ENCODE peak calls at places on chromosomes 4 and X, in ten cellular contexts. C, W, K, U, J, Z, S, Q, M and V are unnamed samples.

GRCh38 chr4:80963051-80963450 is 67.5 kb upstream of the BMP3 start:
- DNase-seq in W (no peak), Z (no peak), J (peak; percentile 18), Q (no peak), S (no peak), M (no peak), K (peak; percentile 17), C (no peak), U (no peak), V (no peak)

GRCh38 chr4:103329642-103330041 is 131.5 kb upstream of the CENPE start:
- DNase-seq in J (no peak), K (no peak), M (no peak), U (no peak), Z (no peak), W (no peak), Q (no peak), S (no peak), C (no peak), V (no peak)

GRCh38 chr4:65502151-65502691 is 168.1 kb downstream of the EPHA5 start:
- DNase-seq in Z (no peak), M (no peak), U (no peak), W (no peak), S (no peak), C (no peak), J (peak; percentile 92), K (peak; percentile 25), Q (no peak), V (no peak)

GRCh38 chr4:22801391-22801790 is 108.7 kb downstream of the GBA3 start:
- DNase-seq in W (no peak), Q (no peak), Z (no peak), M (no peak), C (no peak), K (no peak), U (no peak), S (no peak), J (no peak), V (no peak)

GRCh38 chr4:22514431-22514830 is 1.4 kb downstream of the ADGRA3 start:
- DNase-seq in C (no peak), K (no peak), M (no peak), W (no peak), U (no peak), Q (no peak), Z (no peak), J (no peak), S (no peak), V (no peak)

GRCh38 chrX:26192204-26192603 is at the start of gene MAGEB6:
- DNase-seq in S (no peak), W (no peak), C (no peak), Z (no peak), K (no peak), U (no peak), J (no peak), M (no peak), Q (no peak), V (no peak)

GRCh38 chrX:129593137-129593536 is 53.1 kb downstream of the OCRL start:
- DNase-seq in U (no peak), M (no peak), J (peak; percentile 23), S (no peak), W (no peak), K (no peak), Z (no peak), Q (no peak), C (no peak), V (no peak)

GRCh38 chr4:2964077-2964471 is 703 bp downstream of the GRK4 start:
- DNase-seq in W (no peak), J (no peak), K (no peak), C (no peak), M (no peak), Z (no peak), Q (no peak), U (no peak), S (no peak), V (no peak)

GRCh38 chrX:13285229-13285628 is 34.6 kb downstream of the ATXN3L start:
- DNase-seq in Q (no peak), S (no peak), M (no peak), U (no peak), C (no peak), K (no peak), W (no peak), J (no peak), Z (no peak), V (no peak)

GRCh38 chr4:9384126-9384525 is 21.2 kb downstream of the USP17L30 start:
- DNase-seq in U (no peak), J (no peak), S (no peak), M (no peak), W (no peak), Q (no peak), Z (no peak), C (no peak), K (no peak), V (no peak)

GRCh38 chrX:29422034-29422433 is 793.3 kb upstream of the MAGEB2 start:
- DNase-seq in W (no peak), Q (no peak), Z (no peak), J (no peak), S (no peak), C (no peak), K (no peak), M (no peak), U (no peak), V (no peak)

GRCh38 chrX:63475200-63475599 is 124.1 kb upstream of the SPIN4 start:
- DNase-seq in J (no peak), C (no peak), U (no peak), S (no peak), Q (no peak), M (no peak), K (no peak), W (no peak), Z (no peak), V (no peak)

GRCh38 chrX:73855546-73855945 is 292.5 kb downstream of the CHIC1 start:
- DNase-seq in M (peak; percentile 37), K (peak; percentile 45), S (peak; percentile 79), Z (peak; percentile 64), J (peak; percentile 53), Q (peak; percentile 51), W (peak; percentile 31), C (peak; percentile 79), U (peak; percentile 73), V (peak; percentile 91)

GRCh38 chr4:5526070-5526831 is 182.1 kb downstream of the EVC2 start:
- DNase-seq in W (no peak), J (peak; percentile 12), S (no peak), U (no peak), M (no peak), Q (no peak), Z (no peak), C (no peak), K (no peak), V (no peak)

GRCh38 chr4:143381171-143382118 is 44.8 kb downstream of the GAB1 start:
- DNase-seq in J (peak; percentile 93), M (no peak), U (no peak), S (peak; percentile 88), C (no peak), Z (no peak), W (no peak), K (peak; percentile 78), Q (no peak), V (no peak)

GRCh38 chr4:1472148-1472797 is 66.0 kb upstream of the NKX1-1 start:
- DNase-seq in J (no peak), W (no peak), C (no peak), Q (no peak), Z (no peak), U (no peak), K (no peak), S (no peak), M (no peak), V (no peak)

GRCh38 chrX:42615161-42615563 is 162.8 kb downstream of the PPP1R2C start:
- DNase-seq in Z (no peak), Q (peak; percentile 32), W (no peak), S (no peak), K (no peak), C (peak; percentile 54), J (no peak), U (no peak), M (no peak), V (peak; percentile 42)

GRCh38 chrX:40504801-40505605 is 75.8 kb upstream of the ATP6AP2 start:
- DNase-seq in M (no peak), Q (no peak), K (peak; percentile 64), W (no peak), S (no peak), C (no peak), U (no peak), J (peak; percentile 95), Z (no peak), V (no peak)

GRCh38 chrX:110732274-110732673 is 63.3 kb downstream of the CHRDL1 start:
- DNase-seq in Z (no peak), M (no peak), Q (no peak), C (no peak), J (no peak), W (no peak), K (no peak), U (no peak), S (no peak), V (no peak)

GRCh38 chr4:158858410-158859189 is 89.8 kb downstream of the FNIP2 start:
- DNase-seq in W (no peak), Z (no peak), S (no peak), M (no peak), K (peak; percentile 82), C (no peak), U (no peak), J (peak; percentile 39), Q (no peak), V (no peak)

GRCh38 chr4:112357453-112357852 is 60.3 kb downstream of the ALPK1 start:
- DNase-seq in C (no peak), W (no peak), Z (no peak), K (no peak), J (no peak), M (no peak), S (no peak), Q (no peak), U (no peak), V (no peak)

GRCh38 chr4:32087211-32087610 is 1367.0 kb downstream of the PCDH7 start:
- DNase-seq in K (no peak), C (no peak), Z (no peak), U (no peak), S (no peak), Q (no peak), W (no peak), M (no peak), J (no peak), V (no peak)

GRCh38 chr4:15234101-15234500 is 193.7 kb upstream of the C1QTNF7 start:
- DNase-seq in M (no peak), J (peak; percentile 87), S (no peak), U (no peak), W (no peak), Z (no peak), C (no peak), K (peak; percentile 82), Q (no peak), V (no peak)

GRCh38 chr4:153987291-153987690 is 198.4 kb upstream of the SFRP2 start:
- DNase-seq in S (no peak), M (no peak), Z (no peak), K (peak; percentile 3), U (no peak), Q (no peak), C (no peak), J (peak; percentile 75), W (no peak), V (no peak)

GRCh38 chr4:80221161-80221560 is 23.9 kb downstream of the PRDM8 start:
- DNase-seq in S (no peak), M (no peak), J (peak; percentile 24), U (no peak), Q (no peak), Z (no peak), K (peak; percentile 35), W (no peak), C (no peak), V (no peak)

GRCh38 chr4:85824166-85824945 is 349.4 kb downstream of the ARHGAP24 start:
- DNase-seq in J (peak; percentile 6), U (no peak), W (no peak), C (no peak), Z (no peak), S (no peak), M (no peak), Q (no peak), K (no peak), V (no peak)

GRCh38 chrX:10030570-10030969 is 63.4 kb downstream of the CLDN34 start:
- DNase-seq in C (no peak), Q (no peak), W (no peak), S (no peak), J (peak; percentile 74), K (peak; percentile 73), Z (no peak), U (no peak), M (no peak), V (no peak)

GRCh38 chr4:2798399-2799301 is 5.8 kb downstream of the SH3BP2 start:
- DNase-seq in C (peak; percentile 73), M (no peak), Q (peak; percentile 49), W (peak; percentile 53), Z (no peak), J (no peak), K (no peak), U (no peak), S (peak; percentile 75), V (no peak)